ENCODE peak calls at places on chromosome X, in nine cellular contexts. I, H, C, D, E, A, B, R and M are unnamed samples.

GRCh38 chrX:132199941-132200340 is 19.3 kb downstream of the RAP2C start:
- DNase-seq in I (no peak), H (no peak), C (no peak), D (no peak), E (no peak), A (peak; percentile 12), B (no peak), R (no peak), M (no peak)

GRCh38 chrX:25002658-25003015 is 13.1 kb downstream of the ARX start:
- DNase-seq in I (no peak), H (no peak), C (no peak), D (no peak), E (no peak), A (no peak), B (no peak), R (no peak), M (no peak)

GRCh38 chrX:35040871-35041270 is 98.3 kb downstream of the FAM47B start:
- DNase-seq in I (peak; percentile 50), H (no peak), C (no peak), D (no peak), E (no peak), A (peak; percentile 2), B (no peak), R (no peak), M (no peak)

GRCh38 chrX:135302269-135302873 is 6.9 kb upstream of the ETDC start:
- DNase-seq in I (no peak), H (no peak), C (no peak), D (no peak), E (no peak), A (no peak), B (no peak), R (no peak), M (no peak)

GRCh38 chrX:112085149-112085548 is 2.6 kb upstream of the TRPC5 start:
- DNase-seq in I (no peak), H (no peak), C (no peak), D (no peak), E (no peak), A (no peak), B (no peak), R (no peak), M (no peak)

GRCh38 chrX:140141444-140142029 is 176.2 kb upstream of the CXorf66 start:
- DNase-seq in I (peak; percentile 31), H (peak; percentile 18), C (no peak), D (peak; percentile 2), E (peak; percentile 42), A (no peak), B (peak; percentile 2), R (no peak), M (peak; percentile 41)

GRCh38 chrX:21840199-21840557 is 761 bp downstream of the MBTPS2 start:
- DNase-seq in I (peak; percentile 5), H (peak; percentile 24), C (no peak), D (no peak), E (no peak), A (peak; percentile 15), B (no peak), R (no peak), M (peak; percentile 26)

GRCh38 chrX:151398346-151398745 is 1.3 kb downstream of the VMA21 start:
- DNase-seq in I (no peak), H (peak; percentile 1), C (no peak), D (no peak), E (no peak), A (no peak), B (no peak), R (no peak), M (no peak)

GRCh38 chrX:56762707-56763555 is 33.9 kb downstream of the NBDY start:
- DNase-seq in I (no peak), H (no peak), C (no peak), D (no peak), E (no peak), A (no peak), B (no peak), R (no peak), M (no peak)

GRCh38 chrX:56765816-56766553 is 36.9 kb downstream of the NBDY start:
- DNase-seq in I (no peak), H (peak; percentile 14), C (no peak), D (no peak), E (peak; percentile 29), A (no peak), B (no peak), R (no peak), M (peak; percentile 50)

GRCh38 chrX:56764975-56765791 is 36.1 kb downstream of the NBDY start:
- DNase-seq in I (no peak), H (peak; percentile 68), C (no peak), D (no peak), E (peak; percentile 28), A (no peak), B (no peak), R (no peak), M (no peak)

GRCh38 chrX:56763556-56764152 is 34.6 kb downstream of the NBDY start:
- DNase-seq in I (peak; percentile 75), H (no peak), C (no peak), D (no peak), E (peak; percentile 84), A (peak; percentile 16), B (peak; percentile 16), R (no peak), M (no peak)

DNA sequence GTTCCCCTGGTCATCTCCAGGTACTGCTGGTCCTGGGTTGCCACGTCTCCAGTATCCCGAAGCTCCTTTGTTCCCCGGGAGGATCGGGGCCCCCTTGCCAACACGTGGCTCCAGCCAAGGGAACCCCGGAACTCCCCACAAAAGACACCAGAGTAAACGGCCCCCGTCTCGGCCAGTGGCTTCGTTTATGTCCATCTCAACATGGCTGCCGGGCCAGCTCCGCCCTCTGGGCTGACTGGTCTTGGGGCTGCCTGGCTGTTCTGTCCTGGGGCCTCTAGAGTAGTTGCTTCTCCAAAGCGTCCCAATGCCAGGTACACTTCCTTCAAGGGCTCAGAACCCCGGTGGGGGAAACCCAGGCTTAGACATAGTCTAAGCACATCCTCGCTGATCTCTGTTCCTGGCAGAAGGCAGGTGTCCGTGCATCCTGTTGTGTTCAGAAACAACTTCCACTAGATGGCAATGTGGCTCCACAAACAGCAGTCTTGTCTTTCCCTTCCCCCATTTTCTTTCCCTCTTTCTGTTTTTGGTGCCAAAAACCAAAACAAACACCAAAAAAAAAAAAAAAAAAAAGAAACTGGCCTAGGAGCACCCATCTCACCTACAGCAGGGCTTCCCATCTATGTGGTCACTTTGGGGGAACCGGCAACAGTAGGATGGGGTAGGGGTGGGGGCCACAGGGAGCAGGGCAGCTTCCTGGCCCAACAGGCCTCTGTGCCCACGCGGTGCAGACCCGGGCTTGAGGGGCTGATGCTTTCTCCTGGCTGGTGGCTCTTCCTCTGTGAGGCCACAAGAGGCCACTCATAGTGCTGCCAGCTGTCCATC is 35.3 kb downstream of the NBDY start:
- DNase-seq in I (peak; percentile 87), H (peak; percentile 84), C (peak; percentile 16), D (no peak), E (peak; percentile 81), A (peak; percentile 56), B (peak; percentile 48), R (no peak), M (peak; percentile 75)
- H3K27ac ChIP-seq in I (peak overlapping the region; percentile 39), H (peak overlapping the region; percentile 69), C (no peak overlapping the region), D (peak overlapping the region; percentile 83), E (peak overlapping the region; percentile 80), A (no peak overlapping the region), B (no peak overlapping the region), R (peak overlapping the region; percentile 70), M (peak overlapping the region; percentile 15)

GRCh38 chrX:5823861-5824260 is 404.8 kb downstream of the NLGN4X start:
- DNase-seq in I (no peak), H (no peak), C (no peak), D (no peak), E (no peak), A (no peak), B (no peak), R (no peak), M (no peak)
- H3K27ac ChIP-seq in I (no peak overlapping the region), H (no peak overlapping the region), C (no peak overlapping the region), D (no peak overlapping the region), E (no peak overlapping the region), A (no peak overlapping the region), B (no peak overlapping the region), R (no peak overlapping the region), M (no peak overlapping the region)

GRCh38 chrX:9149831-9150230 is 115.9 kb upstream of the FAM9B start:
- DNase-seq in I (peak; percentile 17), H (no peak), C (no peak), D (no peak), E (no peak), A (no peak), B (peak; percentile 17), R (no peak), M (peak; percentile 35)

GRCh38 chrX:9147086-9147485 is 113.2 kb upstream of the FAM9B start:
- DNase-seq in I (no peak), H (no peak), C (no peak), D (no peak), E (no peak), A (no peak), B (no peak), R (no peak), M (no peak)

GRCh38 chrX:9146657-9147056 is 112.7 kb upstream of the FAM9B start:
- DNase-seq in I (no peak), H (no peak), C (no peak), D (no peak), E (no peak), A (no peak), B (no peak), R (no peak), M (no peak)

GRCh38 chrX:9147631-9148189 is 113.8 kb upstream of the FAM9B start:
- DNase-seq in I (no peak), H (no peak), C (peak; percentile 35), D (no peak), E (no peak), A (no peak), B (no peak), R (no peak), M (no peak)

DNA sequence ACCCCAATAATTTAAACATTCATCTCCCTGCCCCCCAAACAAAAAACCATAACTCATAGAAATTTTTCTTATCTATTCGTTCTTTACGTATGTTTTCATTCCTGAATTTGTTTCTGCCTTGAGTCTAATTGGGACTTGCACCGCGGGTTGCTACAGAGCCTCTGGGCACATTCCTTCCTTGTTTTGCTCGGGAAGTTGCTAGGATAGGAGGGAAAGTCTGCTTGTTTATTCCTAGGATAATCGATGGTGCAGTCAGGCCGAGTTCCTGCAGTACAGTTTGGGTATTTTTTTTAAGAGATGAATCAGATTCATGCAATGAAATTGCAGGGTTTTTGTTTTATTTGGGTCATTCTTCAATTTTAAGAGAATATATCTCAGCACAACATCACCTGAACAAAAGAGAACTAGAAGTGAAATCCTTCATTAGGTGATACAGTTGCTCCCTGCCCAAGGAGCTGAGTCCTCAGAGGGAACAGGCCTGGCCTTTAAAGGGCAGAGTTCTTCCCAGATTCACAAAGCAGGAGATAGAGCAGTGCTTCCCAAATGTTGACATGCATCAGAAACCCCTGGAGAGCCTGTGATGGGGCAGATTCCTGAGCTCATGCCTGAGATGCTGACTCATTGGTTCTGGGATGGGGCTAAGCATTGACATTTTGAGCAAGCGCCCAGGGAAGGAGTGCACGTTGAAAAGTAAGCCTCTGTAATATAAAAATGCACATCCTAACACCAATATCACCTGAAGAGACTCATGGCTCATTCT is 114.9 kb upstream of the FAM9B start:
- DNase-seq in I (peak; percentile 71), H (no peak), C (peak; percentile 41), D (no peak), E (no peak), A (peak; percentile 59), B (peak; percentile 64), R (no peak), M (peak; percentile 77)
- H3K27ac ChIP-seq in I (peak overlapping the region; percentile 96), H (no peak overlapping the region), C (no peak overlapping the region), D (no peak overlapping the region), E (no peak overlapping the region), A (peak overlapping the region; percentile 64), B (peak overlapping the region; percentile 48), R (no peak overlapping the region), M (peak overlapping the region; percentile 90)

GRCh38 chrX:45850775-45851433 is 650.2 kb upstream of the DIPK2B start:
- DNase-seq in I (peak; percentile 28), H (no peak), C (no peak), D (no peak), E (no peak), A (peak; percentile 25), B (peak; percentile 2), R (no peak), M (peak; percentile 60)

GRCh38 chrX:45849261-45849660 is 648.6 kb upstream of the DIPK2B start:
- DNase-seq in I (peak; percentile 86), H (no peak), C (no peak), D (no peak), E (no peak), A (peak; percentile 89), B (peak; percentile 56), R (no peak), M (peak; percentile 80)

GRCh38 chrX:45851434-45851991 is 650.8 kb upstream of the DIPK2B start:
- DNase-seq in I (no peak), H (no peak), C (peak; percentile 33), D (no peak), E (no peak), A (no peak), B (no peak), R (no peak), M (peak; percentile 48)

GRCh38 chrX:45850197-45850774 is 649.6 kb upstream of the DIPK2B start:
- DNase-seq in I (no peak), H (no peak), C (no peak), D (no peak), E (no peak), A (peak; percentile 18), B (no peak), R (no peak), M (peak; percentile 27)

DNA sequence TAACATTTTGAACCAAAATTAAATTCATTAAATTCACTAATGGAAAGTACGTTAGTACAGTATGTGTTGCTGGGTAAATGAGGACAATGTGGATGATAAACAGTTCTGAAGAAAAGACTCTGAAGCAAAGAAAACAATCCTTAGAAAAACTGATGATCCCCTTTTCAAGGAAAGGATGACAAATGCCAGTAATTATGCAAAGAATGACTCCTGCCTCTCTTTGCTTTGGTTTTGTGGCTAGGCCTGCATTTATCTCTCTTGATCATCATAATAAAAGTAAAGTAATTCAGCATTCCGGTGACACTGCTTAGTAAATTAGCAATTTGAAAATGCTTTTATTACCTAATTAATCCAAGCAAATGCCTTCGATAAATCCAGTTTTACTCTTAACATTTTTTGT is 652.2 kb upstream of the DIPK2B start:
- DNase-seq in I (no peak), H (no peak), C (no peak), D (no peak), E (no peak), A (peak; percentile 33), B (peak; percentile 7), R (no peak), M (peak; percentile 55)
- H3K27ac ChIP-seq in I (no peak overlapping the region), H (no peak overlapping the region), C (no peak overlapping the region), D (no peak overlapping the region), E (no peak overlapping the region), A (peak overlapping the region; percentile 7), B (no peak overlapping the region), R (no peak overlapping the region), M (peak overlapping the region; percentile 26)